ENCODE peak calls at places on chromosomes 11 and 22, in eight cellular contexts. R, Q, N, L, H, X, Y and O are unnamed samples.

GRCh38 chr11:20355221-20356219 is 8.0 kb upstream of the HTATIP2 start:
- DNase-seq in R (peak; percentile 60), Q (peak; percentile 42), N (peak; percentile 52), L (no peak), H (peak; percentile 64), X (no peak), Y (no peak), O (peak; percentile 45)

GRCh38 chr11:1516273-1517067 is 29.9 kb upstream of the MOB2 start:
- DNase-seq in R (peak; percentile 33), Q (peak; percentile 21), N (no peak), L (peak; percentile 36), H (no peak), X (peak; percentile 30), Y (peak; percentile 69), O (no peak)

GRCh38 chr11:32935462-32936029 is 42.9 kb downstream of the QSER1 start:
- DNase-seq in R (no peak), Q (no peak), N (no peak), L (no peak), H (no peak), X (no peak), Y (no peak), O (no peak)

GRCh38 chr22:31350410-31350863 is 4.3 kb upstream of the PATZ1 start:
- DNase-seq in R (no peak), Q (no peak), N (peak; percentile 27), L (no peak), H (peak; percentile 69), X (no peak), Y (no peak), O (no peak)

GRCh38 chr11:30131535-30131934 is 99.3 kb upstream of the FSHB start:
- DNase-seq in R (peak; percentile 8), Q (peak; percentile 21), N (no peak), L (no peak), H (no peak), X (no peak), Y (no peak), O (no peak)

GRCh38 chr11:116275634-116276033 is 497.2 kb downstream of the BUD13 start:
- DNase-seq in R (no peak), Q (peak; percentile 8), N (peak; percentile 10), L (no peak), H (no peak), X (no peak), Y (peak; percentile 20), O (no peak)

GRCh38 chr11:124285610-124286344 is 28.0 kb downstream of the OR8D1 start:
- DNase-seq in R (peak; percentile 17), Q (peak; percentile 70), N (no peak), L (no peak), H (no peak), X (no peak), Y (peak; percentile 84), O (no peak)

GRCh38 chr22:43287441-43287840 is 55.7 kb downstream of the SCUBE1 start:
- DNase-seq in R (no peak), Q (no peak), N (no peak), L (no peak), H (no peak), X (no peak), Y (no peak), O (no peak)

GRCh38 chr22:40637181-40638150 is 947 bp upstream of the MRTFA start:
- DNase-seq in R (no peak), Q (no peak), N (no peak), L (peak; percentile 60), H (peak; percentile 37), X (peak; percentile 71), Y (no peak), O (peak; percentile 42)

GRCh38 chr11:65539401-65540289 is 14.8 kb downstream of the SCYL1 start:
- DNase-seq in R (no peak), Q (peak; percentile 60), N (no peak), L (no peak), H (peak; percentile 79), X (no peak), Y (no peak), O (no peak)
- TF ChIP-seq CTCF in R (no peak), Q (peak; percentile 3), N (no peak), L (no peak), H (no peak), X (no peak), Y (no peak), O (no peak)

DNA sequence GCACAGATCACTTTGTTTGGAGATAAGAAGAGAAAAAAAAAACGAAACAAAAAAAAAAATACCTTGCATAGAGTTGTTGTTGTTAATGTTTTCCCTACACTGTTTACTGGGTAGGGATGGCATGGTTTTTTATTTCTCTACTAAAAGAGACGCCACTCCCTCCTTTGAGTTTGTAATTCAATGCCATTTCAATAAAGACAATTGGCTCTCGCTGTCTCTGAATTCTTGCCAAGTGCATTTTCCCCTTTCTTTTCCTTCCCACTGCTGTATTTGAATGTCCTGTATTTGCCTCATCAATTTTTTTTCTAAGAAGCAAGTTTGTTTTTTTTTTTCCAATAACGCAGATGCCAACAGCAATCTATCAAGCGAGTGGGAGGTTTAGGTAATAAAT is 213.8 kb upstream of the UBASH3B start:
- DNase-seq in R (no peak), Q (no peak), N (no peak), L (no peak), H (peak; percentile 36), X (no peak), Y (no peak), O (no peak)
- H3K27ac ChIP-seq in R (no peak overlapping the region), Q (no peak overlapping the region), N (peak overlapping the region; percentile 80), L (no peak overlapping the region), H (no peak overlapping the region), X (peak overlapping the region; percentile 31), Y (no peak overlapping the region), O (no peak overlapping the region)

DNA sequence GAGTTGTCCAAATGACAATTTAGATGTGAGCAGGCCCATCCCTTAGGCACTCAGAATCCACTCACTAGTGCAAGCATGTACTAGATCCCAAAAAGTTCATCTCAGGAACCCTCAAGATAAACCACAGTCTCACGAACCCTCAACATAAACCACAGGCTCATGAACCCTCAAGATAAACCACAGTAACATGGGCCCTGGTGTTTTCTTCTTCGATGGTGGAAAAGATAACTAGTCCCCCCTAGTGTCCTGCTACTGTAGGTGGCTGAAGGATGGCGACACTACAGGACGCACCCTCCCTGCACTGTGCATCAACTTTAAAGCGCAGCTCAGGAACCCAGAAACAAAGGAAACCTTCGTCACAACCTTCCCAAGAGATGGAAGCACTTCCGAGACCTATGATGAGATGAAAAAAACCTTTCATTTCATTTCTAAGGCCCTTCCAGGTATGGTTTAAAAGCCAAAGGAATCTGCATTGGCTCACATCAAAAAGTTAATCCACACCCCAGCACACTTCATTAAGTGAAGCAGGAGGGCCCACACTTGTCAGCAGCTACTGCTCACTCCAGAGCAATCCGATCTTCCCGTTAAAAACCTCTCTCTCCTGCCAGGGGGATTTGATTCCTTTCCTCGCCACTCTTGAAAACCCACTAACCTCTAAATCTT is 2.4 kb downstream of the LARGE1 start:
- DNase-seq in R (no peak), Q (no peak), N (no peak), L (no peak), H (peak; percentile 66), X (no peak), Y (no peak), O (no peak)
- TF ChIP-seq CTCF in R (peak; percentile 57), Q (no peak), N (peak; percentile 10), L (peak; percentile 40), H (peak; percentile 51), X (peak; percentile 9), Y (no peak), O (no peak)

DNA sequence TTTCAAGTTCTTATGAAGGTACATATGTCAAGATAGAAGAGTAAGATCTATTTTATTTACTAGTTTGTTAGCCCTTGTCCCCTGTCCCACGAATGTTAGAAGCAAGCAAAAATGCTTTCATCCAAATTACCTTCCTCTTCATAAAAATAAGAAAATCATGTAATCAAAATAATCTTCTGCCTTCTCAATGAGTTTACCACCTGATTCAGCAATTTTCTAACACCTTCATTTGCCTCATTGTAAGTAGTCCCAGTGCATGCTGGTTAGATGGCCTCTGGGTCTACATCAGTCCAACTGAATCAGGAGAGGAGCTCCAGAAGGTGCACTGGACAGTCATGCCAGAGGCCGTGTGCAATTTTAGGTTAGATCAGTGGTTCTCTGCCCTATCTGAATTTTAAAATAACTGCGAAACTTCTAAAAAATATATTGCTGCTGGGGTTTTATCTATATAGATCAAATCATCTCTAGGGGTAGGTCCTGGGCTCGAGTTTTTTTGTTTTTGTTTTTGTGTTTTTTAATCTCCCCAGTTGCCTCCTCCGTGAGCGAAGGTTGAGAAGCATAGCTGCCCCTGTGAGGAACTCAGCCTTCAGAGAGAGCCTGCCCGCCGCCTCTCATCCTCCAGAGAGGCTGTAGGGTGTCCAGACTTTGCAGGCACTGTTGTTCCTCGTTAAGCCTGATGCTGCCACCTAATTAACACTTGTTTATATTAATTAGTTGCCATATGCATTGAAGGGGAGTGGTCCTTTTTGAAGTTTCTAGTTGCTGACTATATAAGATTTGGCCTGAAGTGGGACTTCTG is 32.2 kb downstream of the C22orf31 start:
- DNase-seq in R (no peak), Q (no peak), N (no peak), L (no peak), H (no peak), X (no peak), Y (no peak), O (no peak)
- H3K27ac ChIP-seq in R (no peak overlapping the region), Q (peak overlapping the region; percentile 94), N (peak overlapping the region; percentile 100), L (no peak overlapping the region), H (peak overlapping the region; percentile 70), X (no peak overlapping the region), Y (peak overlapping the region; percentile 97), O (no peak overlapping the region)

GRCh38 chr11:38819986-38820385 is 2221.9 kb upstream of the RAG2 start:
- DNase-seq in R (no peak), Q (no peak), N (no peak), L (no peak), H (no peak), X (no peak), Y (no peak), O (no peak)

GRCh38 chr11:38818720-38819119 is 2220.7 kb upstream of the RAG2 start:
- DNase-seq in R (no peak), Q (no peak), N (no peak), L (no peak), H (no peak), X (no peak), Y (peak; percentile 15), O (no peak)

GRCh38 chr11:38824573-38824972 is 2226.5 kb upstream of the RAG2 start:
- DNase-seq in R (no peak), Q (peak; percentile 18), N (no peak), L (no peak), H (peak; percentile 47), X (no peak), Y (no peak), O (no peak)
- TF ChIP-seq CTCF in R (peak; percentile 51), Q (peak; percentile 22), N (no peak), L (no peak), H (peak; percentile 46), X (no peak), Y (peak; percentile 37), O (no peak)

DNA sequence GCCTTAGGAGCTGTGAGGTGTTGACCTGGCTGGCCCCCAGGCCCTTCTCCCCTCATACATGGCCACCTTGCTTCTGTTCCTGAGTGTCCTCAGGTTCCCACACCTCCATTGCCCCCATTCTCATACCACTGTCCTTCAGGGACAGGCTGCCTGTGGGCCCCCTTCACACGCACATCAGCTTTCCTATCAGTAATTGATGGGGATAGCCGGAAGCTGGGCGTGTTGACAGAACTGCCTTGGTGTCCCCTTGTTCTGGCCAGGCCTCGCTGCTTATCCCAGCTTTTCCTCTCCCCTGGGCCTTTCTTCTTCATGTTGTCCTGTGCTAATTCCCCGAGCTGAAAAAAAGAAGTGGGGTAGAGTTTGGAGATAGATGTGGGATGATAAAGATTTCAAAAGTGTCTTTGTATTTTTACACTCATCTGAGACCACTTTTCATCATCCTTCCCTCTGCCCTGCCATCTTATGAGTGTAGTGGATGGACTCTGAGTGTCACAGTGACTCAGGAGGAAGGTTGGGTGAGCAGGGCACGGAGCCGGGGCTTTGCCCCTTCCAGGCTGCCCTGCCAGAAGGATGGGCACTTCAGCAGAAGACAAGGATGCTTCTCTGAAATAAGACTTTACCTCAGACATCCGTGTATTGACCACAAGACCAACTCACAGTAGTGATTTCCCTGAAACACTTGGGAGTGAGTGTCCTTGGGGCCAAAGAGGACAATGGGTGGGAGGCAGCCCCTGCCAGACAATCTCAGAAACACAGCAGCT is 42.8 kb downstream of the MED15 start:
- DNase-seq in R (no peak), Q (no peak), N (no peak), L (peak; percentile 41), H (no peak), X (no peak), Y (no peak), O (no peak)
- H3K27ac ChIP-seq in R (peak overlapping the region; percentile 94), Q (no peak overlapping the region), N (no peak overlapping the region), L (peak overlapping the region; percentile 93), H (peak overlapping the region; percentile 59), X (peak overlapping the region; percentile 87), Y (peak overlapping the region; percentile 83), O (peak overlapping the region; percentile 89)